ENCODE peak calls at places on chromosomes 1 and 21, in seven cellular contexts. Q is heart left ventricle, P is ovary, O is esophagus muscularis mucosa, L is transverse colon, J is tibial nerve, B is A549. W is an unnamed sample.

GRCh38 chr1:15764269-15764764 is 5.7 kb downstream of the FBLIM1 start:
- DNase-seq in Q (no peak), P (no peak), O (no peak), L (peak), J (no peak), B (no peak), W (no peak)

GRCh38 chr1:177270863-177271262 is 100.1 kb downstream of the BRINP2 start:
- DNase-seq in Q (no peak), P (no peak), O (no peak), L (no peak), J (no peak), B (no peak), W (no peak)

GRCh38 chr1:164311376-164311775 is 247.6 kb upstream of the PBX1 start:
- DNase-seq in Q (no peak), P (no peak), O (no peak), L (no peak), J (no peak), B (no peak), W (no peak)

GRCh38 chr21:45981154-45981606 is 390 bp upstream of the COL6A1 start:
- DNase-seq in Q (peak), P (peak), O (peak), L (peak), J (peak), B (peak), W (peak)

GRCh38 chr1:103353391-103353790 is 172.1 kb upstream of the RNPC3 start:
- DNase-seq in Q (no peak), P (no peak), O (no peak), L (no peak), J (no peak), B (no peak), W (no peak)

GRCh38 chr1:145878724-145879123 is 6.9 kb downstream of the ANKRD35 start:
- DNase-seq in Q (no peak), P (no peak), O (no peak), L (no peak), J (no peak), B (no peak), W (no peak)

GRCh38 chr1:150281758-150282557 is at the start of gene CIART:
- DNase-seq in Q (peak), P (peak), O (peak), L (peak), J (peak), B (peak), W (peak)

GRCh38 chr1:178048426-178048825 is 45.5 kb upstream of the RASAL2 start:
- DNase-seq in Q (no peak), P (no peak), O (no peak), L (no peak), J (no peak), B (no peak), W (no peak)

GRCh38 chr1:68448365-68448764 is 1.4 kb downstream of the RPE65 start:
- DNase-seq in Q (no peak), P (no peak), O (no peak), L (no peak), J (no peak), B (peak), W (no peak)

GRCh38 chr1:154956557-154956956 is 658 bp upstream of the PBXIP1 start:
- DNase-seq in Q (no peak), P (peak), O (no peak), L (no peak), J (no peak), B (no peak), W (peak)

GRCh38 chr1:153348511-153349362 is at the start of gene PGLYRP4:
- DNase-seq in Q (no peak), P (no peak), O (peak), L (no peak), J (no peak), B (no peak), W (no peak)

GRCh38 chr1:89971600-89971999 is 23.3 kb upstream of the ZNF326 start:
- DNase-seq in Q (no peak), P (no peak), O (no peak), L (no peak), J (no peak), B (no peak), W (no peak)

GRCh38 chr1:218837051-218837450 is 336.6 kb upstream of the LYPLAL1 start:
- DNase-seq in Q (no peak), P (no peak), O (no peak), L (no peak), J (no peak), B (no peak), W (no peak)

GRCh38 chr1:192632641-192633532 is 3.1 kb upstream of the RGS13 start:
- DNase-seq in Q (no peak), P (no peak), O (no peak), L (no peak), J (no peak), B (no peak), W (no peak)

GRCh38 chr21:43716376-43717165 is 2.4 kb upstream of the PDXK start:
- DNase-seq in Q (no peak), P (no peak), O (no peak), L (peak), J (no peak), B (no peak), W (no peak)

GRCh38 chr1:87435484-87435883 is 106.8 kb downstream of the LMO4 start:
- DNase-seq in Q (peak), P (no peak), O (no peak), L (no peak), J (no peak), B (no peak), W (no peak)

GRCh38 chr21:45390121-45390751 is 14.7 kb upstream of the COL18A1 start:
- DNase-seq in Q (no peak), P (peak), O (no peak), L (no peak), J (no peak), B (no peak), W (peak)

GRCh38 chr21:37365657-37366487 is 701 bp upstream of the DYRK1A start:
- DNase-seq in Q (peak), P (peak), O (no peak), L (peak), J (peak), B (peak), W (peak)
- TF ChIP-seq POLR2A in Q (peak), P (peak), O (peak), L (peak), J (peak), B (peak), W (peak)

GRCh38 chr1:1780598-1781525 is 2.6 kb upstream of the NADK start:
- DNase-seq in Q (no peak), P (peak), O (no peak), L (no peak), J (no peak), B (no peak), W (no peak)

GRCh38 chr1:1777510-1777909 is 760 bp downstream of the NADK start:
- DNase-seq in Q (peak), P (peak), O (no peak), L (no peak), J (peak), B (no peak), W (peak)

GRCh38 chr1:1779691-1780597 is 1.7 kb upstream of the NADK start:
- DNase-seq in Q (peak), P (peak), O (no peak), L (peak), J (peak), B (no peak), W (no peak)

GRCh38 chr1:1777950-1778826 is at the start of gene NADK:
- DNase-seq in Q (peak), P (peak), O (no peak), L (peak), J (no peak), B (peak), W (peak)

GRCh38 chr1:1778827-1779675 is 781 bp upstream of the NADK start:
- DNase-seq in Q (peak), P (peak), O (no peak), L (peak), J (peak), B (peak), W (peak)
- TF ChIP-seq POLR2A in Q (no peak), P (no peak), O (no peak), L (peak), J (no peak), B (no peak), W (no peak)

GRCh38 chr1:3750716-3751115 is 1.5 kb upstream of the CCDC27 start:
- DNase-seq in Q (no peak), P (no peak), O (no peak), L (no peak), J (no peak), B (no peak), W (no peak)
- TF ChIP-seq POLR2A in Q (no peak), P (no peak), O (no peak), L (no peak), J (no peak), B (no peak), W (no peak)

GRCh38 chr1:36625253-36625958 is 142.7 kb upstream of the CSF3R start:
- DNase-seq in Q (no peak), P (no peak), O (no peak), L (no peak), J (no peak), B (no peak), W (no peak)

GRCh38 chr1:36614571-36614970 is 131.9 kb upstream of the CSF3R start:
- DNase-seq in Q (no peak), P (no peak), O (no peak), L (no peak), J (no peak), B (no peak), W (no peak)

GRCh38 chr1:36622741-36623648 is 140.3 kb upstream of the CSF3R start:
- DNase-seq in Q (no peak), P (no peak), O (no peak), L (peak), J (no peak), B (no peak), W (no peak)

GRCh38 chr1:36624466-36624865 is 141.8 kb upstream of the CSF3R start:
- DNase-seq in Q (no peak), P (no peak), O (no peak), L (no peak), J (no peak), B (no peak), W (no peak)

DNA sequence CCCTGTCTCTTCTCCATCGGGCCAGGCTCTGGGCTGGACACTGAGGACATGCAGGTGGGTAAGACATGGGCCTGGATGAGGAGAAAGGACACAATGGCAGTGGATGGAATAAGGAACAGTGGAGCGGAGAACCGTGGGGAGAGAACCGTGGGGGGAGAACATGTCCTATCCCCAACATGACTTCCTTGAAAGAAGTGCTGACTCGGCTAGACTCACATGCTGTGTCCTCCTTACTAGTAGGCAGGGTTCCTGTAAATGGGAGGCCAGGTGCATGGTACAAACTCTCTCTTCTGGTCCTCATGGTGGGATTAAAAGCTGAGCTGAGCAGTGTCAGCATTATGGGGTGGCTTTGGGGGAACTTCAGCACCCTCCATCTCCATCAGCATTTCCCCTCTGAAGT is 137.4 kb upstream of the CSF3R start:
- DNase-seq in Q (no peak), P (no peak), O (no peak), L (no peak), J (no peak), B (no peak), W (no peak)
- TF ChIP-seq POLR2A in Q (no peak), P (no peak), O (no peak), L (no peak), J (no peak), B (no peak), W (no peak)

GRCh38 chr1:161198877-161199431 is at the start of gene ADAMTS4:
- DNase-seq in Q (peak), P (peak), O (no peak), L (peak), J (no peak), B (no peak), W (peak)

GRCh38 chr1:161200992-161201827 is 957 bp upstream of the NDUFS2 start:
- DNase-seq in Q (peak), P (peak), O (peak), L (peak), J (no peak), B (no peak), W (peak)

GRCh38 chr1:161199506-161200119 is 759 bp upstream of the ADAMTS4 start:
- DNase-seq in Q (no peak), P (peak), O (no peak), L (no peak), J (no peak), B (no peak), W (no peak)

GRCh38 chr1:161201828-161202712 is at the start of gene NDUFS2:
- DNase-seq in Q (peak), P (peak), O (peak), L (peak), J (peak), B (peak), W (peak)

DNA sequence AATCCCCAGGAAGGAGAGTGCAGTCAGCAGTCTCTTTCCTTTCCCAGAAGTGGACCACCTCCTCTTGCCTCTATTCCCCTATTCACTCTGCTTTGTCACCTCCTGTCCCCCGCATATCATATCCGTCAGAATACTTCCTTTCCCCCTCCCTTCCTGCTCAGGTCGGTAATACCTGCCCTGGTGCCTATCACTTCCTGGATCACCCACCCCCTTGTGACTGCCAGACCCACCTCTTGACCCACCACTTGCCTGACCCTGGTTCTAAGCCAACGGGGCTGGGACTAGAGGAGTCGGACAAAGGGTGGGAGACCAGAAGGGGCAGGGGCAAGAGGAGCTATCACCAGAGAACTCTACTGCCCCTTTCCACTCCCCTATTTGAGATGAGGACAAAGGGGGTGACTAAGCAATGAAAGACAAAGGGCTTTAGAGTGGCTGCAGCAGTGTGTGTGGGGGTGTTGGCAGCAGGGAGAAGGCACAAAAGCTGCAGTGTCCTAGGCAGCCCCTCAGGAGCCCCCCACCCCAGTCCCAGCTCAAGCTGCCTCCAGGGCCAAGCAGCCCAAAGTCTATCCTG is 1.7 kb upstream of the ADAMTS4 start:
- DNase-seq in Q (no peak), P (peak), O (no peak), L (no peak), J (no peak), B (no peak), W (no peak)
- TF ChIP-seq POLR2A in Q (no peak), P (no peak), O (no peak), L (no peak), J (no peak), B (no peak), W (no peak)

GRCh38 chr1:198638894-198639319 is at the start of gene PTPRC:
- DNase-seq in Q (no peak), P (no peak), O (no peak), L (no peak), J (no peak), B (no peak), W (no peak)
- TF ChIP-seq POLR2A in Q (no peak), P (no peak), O (no peak), L (peak), J (no peak), B (no peak), W (no peak)

DNA sequence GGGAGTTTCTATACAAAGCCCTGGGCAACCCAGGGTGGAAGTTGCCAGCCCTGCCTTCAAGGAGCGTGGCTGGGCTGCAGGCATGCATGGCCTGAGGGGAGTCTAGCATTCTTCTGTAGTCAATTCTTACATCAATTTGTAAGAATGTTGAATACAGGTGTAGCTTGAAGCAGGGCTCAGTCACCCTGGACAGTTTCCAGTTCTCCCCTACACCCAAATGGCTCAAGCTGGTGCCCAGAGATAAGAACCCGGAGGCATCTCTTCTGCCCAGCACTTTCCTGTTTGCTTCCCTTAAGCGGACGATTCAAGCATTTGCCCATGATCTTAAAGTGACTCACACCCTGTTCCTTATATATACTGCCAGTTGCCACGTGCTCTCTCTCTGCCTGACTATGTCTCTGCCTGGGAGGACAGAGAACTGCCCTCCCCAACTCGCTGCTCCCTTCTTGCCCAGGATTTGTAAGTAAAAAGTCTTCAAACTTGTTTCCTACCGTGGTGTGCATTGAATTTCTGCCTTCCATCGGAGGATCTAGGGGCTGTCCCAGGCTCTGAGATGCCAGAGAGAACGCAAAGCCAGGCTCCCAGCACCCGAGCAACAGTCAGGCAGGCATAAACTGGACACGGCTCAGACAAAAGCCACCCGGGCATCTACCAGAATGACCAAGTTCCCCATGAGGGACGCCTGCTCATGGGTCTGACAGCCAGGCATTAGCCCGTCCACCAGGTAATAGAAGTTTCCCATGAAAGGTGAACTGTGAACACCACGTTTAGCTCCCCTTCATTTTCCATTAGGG is 50.9 kb upstream of the AJAP1 start:
- DNase-seq in Q (no peak), P (no peak), O (no peak), L (no peak), J (no peak), B (peak), W (peak)
- TF ChIP-seq POLR2A in Q (no peak), P (no peak), O (no peak), L (no peak), J (no peak), B (no peak), W (no peak)

DNA sequence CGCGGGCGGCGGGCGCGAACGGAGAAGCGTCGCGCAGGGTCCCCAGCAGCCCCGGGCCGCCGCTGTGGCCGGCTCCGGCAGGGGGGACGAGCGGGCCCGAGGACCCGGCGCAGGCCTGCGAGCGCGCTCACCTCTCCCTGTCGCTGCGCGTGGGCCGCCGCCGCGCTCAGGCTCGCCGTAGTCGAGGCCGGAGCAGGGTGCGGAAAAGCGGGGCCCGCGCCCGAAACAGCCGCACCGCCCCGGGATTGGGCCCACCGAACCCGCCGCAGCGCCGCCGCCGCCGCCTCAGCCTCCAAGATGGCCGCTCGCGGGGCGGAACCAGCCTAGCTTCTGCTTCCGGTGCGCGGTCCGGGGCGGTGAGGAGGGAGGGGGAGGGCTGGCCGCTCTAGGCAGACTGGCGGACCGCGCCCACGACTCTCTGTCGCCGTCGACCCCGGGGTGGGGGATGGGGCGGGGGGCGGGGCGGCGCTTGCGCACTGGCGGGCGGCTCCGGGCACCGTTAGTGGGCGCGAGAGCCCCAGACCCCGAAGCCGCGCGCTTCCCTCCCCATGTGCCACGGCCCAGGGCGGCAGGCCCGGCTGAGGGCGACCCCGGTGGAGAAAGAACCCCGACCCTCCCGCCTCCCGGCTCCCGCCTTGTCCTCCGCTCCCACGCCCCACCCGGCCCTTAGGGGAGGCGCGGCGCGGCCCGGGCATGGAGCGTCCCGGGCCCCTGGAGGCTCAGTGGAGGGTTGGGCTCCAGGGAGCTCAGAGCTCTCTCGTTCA is at the start of gene UBE2J2:
- DNase-seq in Q (peak), P (peak), O (peak), L (peak), J (peak), B (peak), W (peak)
- TF ChIP-seq POLR2A in Q (peak), P (peak), O (peak), L (peak), J (peak), B (peak), W (no peak)

GRCh38 chr1:63274371-63274770 is 48.0 kb upstream of the FOXD3 start:
- DNase-seq in Q (no peak), P (no peak), O (no peak), L (no peak), J (no peak), B (no peak), W (no peak)

GRCh38 chr1:63266857-63267256 is 55.5 kb upstream of the FOXD3 start:
- DNase-seq in Q (no peak), P (no peak), O (no peak), L (no peak), J (no peak), B (no peak), W (no peak)

GRCh38 chr1:63274979-63275378 is 47.4 kb upstream of the FOXD3 start:
- DNase-seq in Q (no peak), P (no peak), O (no peak), L (no peak), J (no peak), B (no peak), W (no peak)

GRCh38 chr1:63272811-63273210 is 49.6 kb upstream of the FOXD3 start:
- DNase-seq in Q (no peak), P (no peak), O (no peak), L (no peak), J (no peak), B (no peak), W (no peak)

DNA sequence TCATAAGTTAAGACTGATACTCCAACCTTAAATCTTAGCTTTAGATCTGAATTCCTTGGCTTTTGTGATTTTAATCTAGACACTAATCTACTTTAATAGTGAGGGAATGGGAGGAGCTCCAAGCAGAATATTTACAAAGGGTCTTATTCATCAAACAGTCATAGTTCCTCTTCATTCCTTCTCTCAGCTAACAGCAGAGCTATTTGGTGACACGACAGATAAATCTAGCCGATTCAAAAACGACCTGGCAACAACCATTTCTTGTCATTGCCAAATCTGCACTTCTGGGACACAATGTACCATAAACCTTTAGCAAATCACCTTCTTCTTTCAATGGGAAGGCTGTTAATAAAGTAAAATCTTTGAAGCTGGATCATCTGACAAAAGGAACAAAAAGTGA is 52.8 kb upstream of the FOXD3 start:
- DNase-seq in Q (no peak), P (no peak), O (no peak), L (no peak), J (no peak), B (peak), W (no peak)
- TF ChIP-seq POLR2A in Q (no peak), P (no peak), O (no peak), L (no peak), J (no peak), B (no peak), W (no peak)